ENCODE peak calls at places on chromosomes 6 and 20, in seven cellular contexts. One of them, this sample, is unnamed.
A peak's percentile ranks its signal among the peaks of the same experiment; 100 is the strongest.

GRCh38 chr6:157161912-157162311 is 161.4 kb downstream of the TMEM242 start:
- DNase-seq in body of pancreas: no peak
- DNase-seq in adrenal gland: no peak
- DNase-seq in esophagus squamous epithelium: no peak
- DNase-seq in A549: no peak
- DNase-seq in IMR-90: no peak
- DNase-seq in tibial nerve: no peak
- DNase-seq in this sample: no peak

GRCh38 chr6:38188677-38189335 is 369.3 kb downstream of the ZFAND3 start:
- DNase-seq in A549: no peak
- DNase-seq in body of pancreas: no peak
- DNase-seq in IMR-90: no peak
- DNase-seq in tibial nerve: no peak
- DNase-seq in esophagus squamous epithelium: no peak
- DNase-seq in adrenal gland: peak; percentile 14
- DNase-seq in this sample: no peak

GRCh38 chr6:145374566-145374965 is 360.8 kb downstream of the EPM2A start:
- DNase-seq in adrenal gland: no peak
- DNase-seq in esophagus squamous epithelium: no peak
- DNase-seq in IMR-90: no peak
- DNase-seq in tibial nerve: no peak
- DNase-seq in body of pancreas: no peak
- DNase-seq in A549: no peak
- DNase-seq in this sample: no peak

GRCh38 chr20:1905693-1906092 is 10.5 kb downstream of the SIRPA start:
- DNase-seq in A549: no peak
- DNase-seq in body of pancreas: no peak
- DNase-seq in esophagus squamous epithelium: no peak
- DNase-seq in IMR-90: no peak
- DNase-seq in adrenal gland: no peak
- DNase-seq in tibial nerve: no peak
- DNase-seq in this sample: no peak

GRCh38 chr6:168160506-168161370 is 81.7 kb upstream of the FRMD1 start:
- DNase-seq in A549: no peak
- DNase-seq in tibial nerve: no peak
- DNase-seq in esophagus squamous epithelium: no peak
- DNase-seq in IMR-90: no peak
- DNase-seq in body of pancreas: no peak
- DNase-seq in adrenal gland: no peak
- DNase-seq in this sample: no peak

GRCh38 chr6:95487817-95488216 is 89.5 kb upstream of the MANEA start:
- DNase-seq in IMR-90: no peak
- DNase-seq in A549: no peak
- DNase-seq in adrenal gland: no peak
- DNase-seq in esophagus squamous epithelium: no peak
- DNase-seq in tibial nerve: no peak
- DNase-seq in body of pancreas: no peak
- DNase-seq in this sample: no peak

GRCh38 chr20:47677314-47678129 is 107.8 kb downstream of the SULF2 start:
- DNase-seq in A549: peak; percentile 67
- DNase-seq in body of pancreas: peak; percentile 51
- DNase-seq in IMR-90: peak; percentile 16
- DNase-seq in adrenal gland: peak; percentile 47
- DNase-seq in tibial nerve: no peak
- DNase-seq in esophagus squamous epithelium: no peak
- DNase-seq in this sample: peak; percentile 59

GRCh38 chr6:105985816-105986632 is 100.1 kb upstream of the PRDM1 start:
- DNase-seq in body of pancreas: no peak
- DNase-seq in A549: no peak
- DNase-seq in IMR-90: no peak
- DNase-seq in esophagus squamous epithelium: no peak
- DNase-seq in tibial nerve: no peak
- DNase-seq in adrenal gland: no peak
- DNase-seq in this sample: no peak

GRCh38 chr6:11812951-11813350 is 34.3 kb upstream of the ADTRP start:
- DNase-seq in body of pancreas: no peak
- DNase-seq in adrenal gland: no peak
- DNase-seq in IMR-90: no peak
- DNase-seq in A549: no peak
- DNase-seq in tibial nerve: no peak
- DNase-seq in esophagus squamous epithelium: no peak
- DNase-seq in this sample: no peak

GRCh38 chr6:130838250-130838649 is 11.0 kb downstream of the SMLR1 start:
- DNase-seq in A549: no peak
- DNase-seq in adrenal gland: no peak
- DNase-seq in tibial nerve: no peak
- DNase-seq in body of pancreas: no peak
- DNase-seq in IMR-90: no peak
- DNase-seq in esophagus squamous epithelium: no peak
- DNase-seq in this sample: no peak

GRCh38 chr6:87922947-87923330 is 124.7 kb upstream of the SPACA1 start:
- DNase-seq in A549: no peak
- DNase-seq in adrenal gland: no peak
- DNase-seq in tibial nerve: no peak
- DNase-seq in IMR-90: no peak
- DNase-seq in esophagus squamous epithelium: no peak
- DNase-seq in body of pancreas: no peak
- DNase-seq in this sample: no peak

GRCh38 chr20:20225325-20225724 is 142.6 kb upstream of the INSM1 start:
- DNase-seq in A549: no peak
- DNase-seq in adrenal gland: no peak
- DNase-seq in esophagus squamous epithelium: no peak
- DNase-seq in body of pancreas: no peak
- DNase-seq in IMR-90: no peak
- DNase-seq in tibial nerve: no peak
- DNase-seq in this sample: no peak

GRCh38 chr6:14921878-14922277 is 324.0 kb upstream of the JARID2 start:
- DNase-seq in tibial nerve: no peak
- DNase-seq in A549: no peak
- DNase-seq in IMR-90: no peak
- DNase-seq in esophagus squamous epithelium: no peak
- DNase-seq in adrenal gland: peak; percentile 36
- DNase-seq in body of pancreas: peak; percentile 66
- DNase-seq in this sample: no peak

GRCh38 chr20:45456632-45457031 is 12.9 kb upstream of the WFDC2 start:
- DNase-seq in IMR-90: no peak
- DNase-seq in adrenal gland: no peak
- DNase-seq in body of pancreas: peak; percentile 47
- DNase-seq in A549: peak; percentile 42
- DNase-seq in esophagus squamous epithelium: no peak
- DNase-seq in tibial nerve: no peak
- DNase-seq in this sample: no peak

GRCh38 chr6:6469074-6469473 is 119.4 kb upstream of the LY86 start:
- DNase-seq in adrenal gland: no peak
- DNase-seq in esophagus squamous epithelium: no peak
- DNase-seq in IMR-90: no peak
- DNase-seq in A549: no peak
- DNase-seq in tibial nerve: no peak
- DNase-seq in body of pancreas: peak; percentile 21
- DNase-seq in this sample: no peak

GRCh38 chr20:22951966-22952365 is 83.1 kb upstream of the SSTR4 start:
- DNase-seq in IMR-90: no peak
- DNase-seq in adrenal gland: no peak
- DNase-seq in A549: no peak
- DNase-seq in body of pancreas: no peak
- DNase-seq in tibial nerve: no peak
- DNase-seq in esophagus squamous epithelium: no peak
- DNase-seq in this sample: no peak

GRCh38 chr6:55886185-55886836 is 10.9 kb upstream of the BMP5 start:
- DNase-seq in tibial nerve: no peak
- DNase-seq in A549: no peak
- DNase-seq in body of pancreas: no peak
- DNase-seq in adrenal gland: no peak
- DNase-seq in IMR-90: peak; percentile 24
- DNase-seq in esophagus squamous epithelium: no peak
- DNase-seq in this sample: no peak

GRCh38 chr6:136647363-136647763 is 97.1 kb upstream of the MAP7 start:
- DNase-seq in IMR-90: peak; percentile 97
- DNase-seq in esophagus squamous epithelium: no peak
- DNase-seq in tibial nerve: no peak
- DNase-seq in A549: no peak
- DNase-seq in body of pancreas: peak; percentile 65
- DNase-seq in adrenal gland: peak; percentile 65
- DNase-seq in this sample: peak; percentile 21

GRCh38 chr6:130525378-130525777 is 159.6 kb downstream of the TMEM200A start:
- DNase-seq in esophagus squamous epithelium: no peak
- DNase-seq in tibial nerve: no peak
- DNase-seq in adrenal gland: no peak
- DNase-seq in IMR-90: no peak
- DNase-seq in body of pancreas: no peak
- DNase-seq in A549: no peak
- DNase-seq in this sample: no peak

GRCh38 chr6:154962751-154963150 is 32.4 kb upstream of the TIAM2 start:
- DNase-seq in adrenal gland: peak; percentile 24
- DNase-seq in tibial nerve: no peak
- DNase-seq in body of pancreas: no peak
- DNase-seq in IMR-90: peak; percentile 89
- DNase-seq in esophagus squamous epithelium: no peak
- DNase-seq in A549: peak; percentile 35
- DNase-seq in this sample: no peak

DNA sequence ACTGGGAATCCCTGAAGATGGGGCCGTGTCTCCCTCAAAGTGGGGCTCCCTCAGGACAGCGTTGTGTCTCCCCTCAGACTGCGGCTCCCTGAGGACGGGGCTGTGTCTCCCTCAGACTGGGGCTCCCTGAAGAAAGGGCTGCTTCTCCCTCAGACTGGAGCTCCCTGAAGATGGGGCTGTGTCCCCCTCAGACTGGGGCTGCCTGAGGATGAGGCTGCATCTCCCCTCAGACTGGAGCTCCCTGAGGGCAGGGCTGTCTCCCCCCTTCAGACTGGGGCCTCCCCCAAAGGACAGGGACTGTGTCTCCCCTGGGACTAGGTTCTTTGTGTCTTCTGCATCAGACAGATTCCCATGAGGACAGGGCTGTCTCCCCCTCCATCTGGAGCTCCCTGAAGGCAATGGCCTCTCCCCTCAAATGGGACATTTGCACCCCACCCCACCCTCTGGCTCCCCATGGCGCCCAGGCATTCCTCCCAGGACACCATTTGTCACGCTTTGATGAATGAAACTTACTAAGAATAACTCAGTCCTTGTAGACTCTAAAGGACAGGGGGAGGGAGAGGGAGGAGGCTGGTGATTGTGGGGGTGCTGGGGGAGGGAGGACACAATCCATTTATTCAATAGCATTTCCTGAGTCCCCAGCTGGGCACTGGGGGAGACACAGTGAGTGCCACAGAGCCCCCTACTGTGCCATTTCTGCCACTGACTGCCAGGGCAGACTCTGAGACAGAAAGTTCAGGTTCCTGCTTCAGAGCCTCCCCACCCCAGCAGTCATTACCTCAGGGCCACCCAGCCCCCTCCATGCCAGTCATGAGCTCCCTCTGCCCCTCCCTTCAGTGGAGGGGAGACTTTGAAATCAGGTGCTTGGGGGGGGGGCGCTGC is 122.4 kb downstream of the MRPL14 start:
- DNase-seq in adrenal gland: peak; percentile 50
- DNase-seq in esophagus squamous epithelium: no peak
- DNase-seq in A549: peak; percentile 39
- DNase-seq in tibial nerve: no peak
- DNase-seq in IMR-90: peak; percentile 33
- DNase-seq in body of pancreas: peak; percentile 35
- DNase-seq in this sample: no peak
- TF ChIP-seq POLR2A in adrenal gland: no peak
- TF ChIP-seq POLR2A in esophagus squamous epithelium: no peak
- TF ChIP-seq POLR2A in A549: no peak
- TF ChIP-seq POLR2A in tibial nerve: no peak
- TF ChIP-seq POLR2A in IMR-90: no peak
- TF ChIP-seq POLR2A in body of pancreas: no peak
- TF ChIP-seq POLR2A in this sample: no peak

DNA sequence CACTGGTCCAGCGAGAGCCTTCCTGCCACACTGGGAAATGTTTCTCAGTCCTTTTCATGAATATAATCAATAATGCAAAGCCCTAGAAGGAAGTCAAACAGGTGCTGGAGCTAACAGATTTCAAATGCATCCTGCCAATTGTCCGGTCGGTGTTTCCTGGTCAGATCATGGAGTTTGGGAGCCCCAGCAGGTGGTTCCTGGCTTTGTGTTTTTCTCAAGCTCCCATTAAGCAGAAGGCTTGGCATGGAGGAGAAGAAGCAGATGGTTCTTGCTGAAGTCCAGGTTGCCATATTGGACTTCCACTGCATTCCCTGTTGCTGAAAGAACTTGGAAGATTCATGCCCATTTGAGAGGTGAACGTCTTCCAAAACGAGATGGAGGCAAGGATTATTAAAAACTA is 68.6 kb downstream of the GFOD1 start:
- DNase-seq in IMR-90: no peak
- DNase-seq in esophagus squamous epithelium: no peak
- DNase-seq in body of pancreas: peak; percentile 88
- DNase-seq in tibial nerve: no peak
- DNase-seq in adrenal gland: no peak
- DNase-seq in A549: no peak
- DNase-seq in this sample: no peak
- H3K4me1 ChIP-seq in IMR-90: peaks cover 15% of the 10 kb centered on the region
- H3K4me1 ChIP-seq in esophagus squamous epithelium: peaks cover 73% of the 10 kb centered on the region
- H3K4me1 ChIP-seq in body of pancreas: peaks cover 42% of the 10 kb centered on the region
- H3K4me1 ChIP-seq in tibial nerve: peaks cover 57% of the 10 kb centered on the region
- H3K4me1 ChIP-seq in adrenal gland: no peaks in the 10 kb centered on the region
- H3K4me1 ChIP-seq in A549: peaks cover 18% of the 10 kb centered on the region
- H3K4me1 ChIP-seq in this sample: no peaks in the 10 kb centered on the region

GRCh38 chr6:19070520-19070919 is 683.4 kb downstream of the RNF144B start:
- DNase-seq in esophagus squamous epithelium: no peak
- DNase-seq in tibial nerve: no peak
- DNase-seq in A549: no peak
- DNase-seq in IMR-90: no peak
- DNase-seq in body of pancreas: no peak
- DNase-seq in adrenal gland: no peak
- DNase-seq in this sample: no peak
- H3K9me3 ChIP-seq in esophagus squamous epithelium: no peaks in the 10 kb centered on the region
- H3K9me3 ChIP-seq in tibial nerve: no peaks in the 10 kb centered on the region
- H3K9me3 ChIP-seq in A549: no peaks in the 10 kb centered on the region
- H3K9me3 ChIP-seq in IMR-90: peaks cover 10% of the 10 kb centered on the region
- H3K9me3 ChIP-seq in body of pancreas: no peaks in the 10 kb centered on the region
- H3K9me3 ChIP-seq in adrenal gland: no peaks in the 10 kb centered on the region
- H3K9me3 ChIP-seq in this sample: no peaks in the 10 kb centered on the region

DNA sequence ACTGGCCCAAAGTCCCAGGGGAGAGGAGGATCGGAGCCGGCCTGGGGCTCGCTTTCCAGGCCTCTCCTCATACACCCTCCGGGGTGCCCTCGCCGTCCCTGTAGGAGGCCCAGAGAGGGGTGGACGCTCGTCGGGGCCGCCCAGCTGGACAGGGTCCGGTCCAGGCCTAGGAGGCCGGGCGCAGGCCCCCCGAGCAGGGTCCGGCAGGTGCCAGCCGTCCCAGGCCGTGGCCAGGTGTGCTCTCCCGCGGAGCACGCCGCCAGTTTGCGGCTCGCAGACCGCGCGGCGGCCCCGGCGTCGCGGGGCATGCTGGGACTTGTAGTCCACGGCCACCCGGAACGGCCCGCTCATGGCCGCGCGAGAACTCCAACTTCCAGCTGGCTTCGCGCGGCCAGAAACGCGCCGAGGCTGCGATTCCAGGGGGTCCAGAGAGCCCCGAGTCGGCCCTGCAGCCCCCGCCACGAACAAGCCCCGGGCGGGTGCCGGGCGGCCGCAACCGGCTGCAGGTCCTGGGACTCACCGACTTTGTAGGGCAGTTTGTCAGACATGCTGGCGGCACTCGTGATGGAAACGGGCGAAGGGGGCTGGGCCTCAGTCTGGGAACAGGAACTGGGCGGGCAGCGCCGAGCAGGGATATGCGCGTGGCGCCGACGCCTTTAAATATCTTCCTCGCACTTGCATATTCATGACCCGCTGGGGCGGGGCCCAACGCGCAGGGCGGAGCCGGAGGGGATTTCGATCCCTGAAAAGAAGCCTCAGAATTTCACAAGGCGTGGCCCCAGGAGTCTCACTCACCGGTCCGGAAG is at the start of gene AHCY:
- DNase-seq in A549: peak; percentile 98
- DNase-seq in tibial nerve: peak; percentile 92
- DNase-seq in esophagus squamous epithelium: peak; percentile 84
- DNase-seq in IMR-90: peak; percentile 95
- DNase-seq in adrenal gland: peak; percentile 98
- DNase-seq in body of pancreas: peak; percentile 98
- DNase-seq in this sample: peak; percentile 96
- TF ChIP-seq POLR2A in A549: peak; percentile 89
- TF ChIP-seq POLR2A in tibial nerve: peak; percentile 43
- TF ChIP-seq POLR2A in esophagus squamous epithelium: peak; percentile 84
- TF ChIP-seq POLR2A in IMR-90: no peak
- TF ChIP-seq POLR2A in adrenal gland: peak; percentile 71
- TF ChIP-seq POLR2A in body of pancreas: peak; percentile 85
- TF ChIP-seq POLR2A in this sample: no peak